ENCODE peak calls at places on chromosomes 3 and 15, in four cellular contexts. One of them, this sample, is unnamed.

GRCh38 chr15:47846911-47847310 is 129.6 kb downstream of the SEMA6D start:
- DNase-seq in transverse colon: no peak
- DNase-seq in stomach: no peak
- DNase-seq in heart left ventricle: no peak
- DNase-seq in this sample: no peak

GRCh38 chr3:53217175-53217574 is 38.6 kb downstream of the TKT start:
- DNase-seq in transverse colon: no peak
- DNase-seq in stomach: no peak
- DNase-seq in heart left ventricle: peak
- DNase-seq in this sample: no peak

GRCh38 chr15:94266000-94266399 is 34.6 kb downstream of the MCTP2 start:
- DNase-seq in transverse colon: no peak
- DNase-seq in stomach: no peak
- DNase-seq in heart left ventricle: no peak
- DNase-seq in this sample: no peak

GRCh38 chr15:42324308-42324707 is 35.0 kb upstream of the CAPN3 start:
- DNase-seq in transverse colon: no peak
- DNase-seq in stomach: no peak
- DNase-seq in heart left ventricle: no peak
- DNase-seq in this sample: no peak

GRCh38 chr3:133992951-133993595 is 36.7 kb downstream of the SLCO2A1 start:
- DNase-seq in transverse colon: no peak
- DNase-seq in stomach: no peak
- DNase-seq in heart left ventricle: no peak
- DNase-seq in this sample: no peak

GRCh38 chr3:46113608-46114007 is 86.3 kb upstream of the XCR1 start:
- DNase-seq in transverse colon: no peak
- DNase-seq in stomach: no peak
- DNase-seq in heart left ventricle: no peak
- DNase-seq in this sample: no peak

GRCh38 chr3:1275495-1275894 is 182.7 kb downstream of the CNTN6 start:
- DNase-seq in transverse colon: no peak
- DNase-seq in stomach: no peak
- DNase-seq in heart left ventricle: no peak
- DNase-seq in this sample: no peak

GRCh38 chr15:60442763-60443162 is 36.2 kb downstream of the ICE2 start:
- DNase-seq in transverse colon: no peak
- DNase-seq in stomach: no peak
- DNase-seq in heart left ventricle: no peak
- DNase-seq in this sample: no peak

GRCh38 chr3:188214442-188214841 is 60.5 kb downstream of the LPP start:
- DNase-seq in transverse colon: no peak
- DNase-seq in stomach: no peak
- DNase-seq in heart left ventricle: no peak
- DNase-seq in this sample: no peak

GRCh38 chr3:108862865-108863798 is 40.5 kb downstream of the TRAT1 start:
- DNase-seq in transverse colon: no peak
- DNase-seq in stomach: no peak
- DNase-seq in heart left ventricle: no peak
- DNase-seq in this sample: no peak

GRCh38 chr15:75446146-75446545 is 5.3 kb downstream of the SIN3A start:
- DNase-seq in transverse colon: no peak
- DNase-seq in stomach: no peak
- DNase-seq in heart left ventricle: no peak
- DNase-seq in this sample: no peak

GRCh38 chr3:115623414-115623868 is at the start of gene GAP43:
- DNase-seq in transverse colon: no peak
- DNase-seq in stomach: no peak
- DNase-seq in heart left ventricle: peak
- DNase-seq in this sample: no peak

DNA sequence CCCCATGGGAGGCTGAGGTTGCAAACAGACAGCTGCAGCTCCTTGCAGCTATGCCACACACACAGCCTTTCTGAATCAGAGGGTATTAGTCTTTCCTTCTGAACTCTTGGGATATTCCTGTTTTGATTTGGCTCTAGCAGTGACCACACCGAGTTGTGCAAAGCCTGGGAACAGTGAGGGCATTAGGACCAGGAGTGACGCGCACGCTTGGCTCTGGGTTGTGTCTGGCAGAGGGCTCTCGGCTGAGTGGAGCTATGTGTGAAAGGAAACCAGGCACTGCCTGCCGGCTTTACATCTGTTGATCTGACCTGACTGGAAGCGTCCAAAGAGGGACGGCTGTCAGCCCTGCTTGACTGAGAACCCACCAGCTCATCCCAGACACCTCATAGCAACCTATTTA is at the start of gene GALNT15:
- DNase-seq in transverse colon: peak
- DNase-seq in stomach: peak
- DNase-seq in heart left ventricle: peak
- DNase-seq in this sample: no peak
- TF ChIP-seq POLR2A in transverse colon: peak
- TF ChIP-seq POLR2A in stomach: no peak
- TF ChIP-seq POLR2A in heart left ventricle: peak
- TF ChIP-seq POLR2A in this sample: no peak

DNA sequence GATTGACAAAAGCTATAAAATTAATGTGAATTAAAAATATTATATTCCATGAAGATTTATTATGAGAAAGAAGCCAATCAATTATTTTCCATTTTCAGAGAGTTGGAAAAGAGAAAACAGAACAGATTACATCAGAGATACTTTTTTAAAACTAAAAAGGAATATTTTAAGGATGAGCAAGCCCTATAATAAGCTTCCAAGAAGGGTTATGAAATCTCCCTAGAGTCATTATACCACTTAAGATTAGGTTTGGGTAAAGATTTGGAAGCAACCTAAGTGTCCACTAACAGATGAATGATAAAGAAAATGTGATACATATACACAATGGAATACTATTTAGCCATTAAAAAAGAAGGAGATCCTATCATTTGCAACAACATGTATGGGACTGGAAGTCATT is 51.6 kb upstream of the FSIP1 start:
- DNase-seq in transverse colon: no peak
- DNase-seq in stomach: no peak
- DNase-seq in heart left ventricle: no peak
- DNase-seq in this sample: no peak
- TF ChIP-seq POLR2A in transverse colon: no peak
- TF ChIP-seq POLR2A in stomach: no peak
- TF ChIP-seq POLR2A in heart left ventricle: no peak
- TF ChIP-seq POLR2A in this sample: no peak

DNA sequence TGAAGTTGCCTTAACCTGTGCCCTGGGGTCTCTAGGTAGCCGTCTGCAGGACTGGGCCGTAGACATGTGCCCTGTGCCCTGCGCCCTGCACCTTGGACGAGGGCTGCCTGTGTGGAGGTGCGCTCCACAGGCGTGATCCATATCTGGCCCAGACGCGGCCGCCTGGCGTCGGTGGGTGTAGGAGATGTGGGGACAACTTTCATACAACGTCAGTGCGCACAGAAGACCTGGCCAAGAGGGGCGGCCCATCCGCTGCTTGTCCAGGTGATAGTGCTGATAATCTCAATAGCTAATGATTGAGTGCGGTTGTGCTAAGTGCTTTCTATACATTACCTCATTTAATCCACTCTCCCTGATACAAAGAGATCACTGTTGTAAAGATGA is 665 bp upstream of the RASGRP1 start:
- DNase-seq in transverse colon: no peak
- DNase-seq in stomach: no peak
- DNase-seq in heart left ventricle: no peak
- DNase-seq in this sample: no peak
- TF ChIP-seq POLR2A in transverse colon: no peak
- TF ChIP-seq POLR2A in stomach: no peak
- TF ChIP-seq POLR2A in heart left ventricle: no peak
- TF ChIP-seq POLR2A in this sample: no peak

GRCh38 chr15:66841953-66842681 is 140.1 kb downstream of the SMAD6 start:
- DNase-seq in transverse colon: peak
- DNase-seq in stomach: peak
- DNase-seq in heart left ventricle: peak
- DNase-seq in this sample: peak
- TF ChIP-seq POLR2A in transverse colon: no peak
- TF ChIP-seq POLR2A in stomach: no peak
- TF ChIP-seq POLR2A in heart left ventricle: peak
- TF ChIP-seq POLR2A in this sample: no peak

This sample was measured in erythroblast.